ENCODE peak calls at places on chromosome 4, in six cellular contexts. M is HepG2, X is K562, F is GM12878, D is HCT116, L is H1. P is an unnamed sample.

GRCh38 chr4:150104401-150105027 is 26.3 kb downstream of the DCLK2 start:
- DNase-seq in X (no peak), L (no peak), D (no peak), F (no peak), M (no peak), P (no peak)

GRCh38 chr4:152052431-152053057 is 291.7 kb upstream of the GATB start:
- DNase-seq in F (no peak), L (no peak), X (no peak), M (no peak), D (no peak), P (no peak)

GRCh38 chr4:173091362-173091761 is 77.2 kb upstream of the GALNT7 start:
- DNase-seq in L (no peak), F (no peak), D (no peak), X (no peak), M (no peak), P (no peak)

GRCh38 chr4:54879576-54879975 is 221.8 kb downstream of the KIT start:
- DNase-seq in D (no peak), L (no peak), X (no peak), F (no peak), M (no peak), P (no peak)

GRCh38 chr4:188196134-188196735 is 57.0 kb downstream of the TRIML1 start:
- DNase-seq in L (no peak), D (no peak), F (no peak), X (no peak), M (no peak), P (no peak)

GRCh38 chr4:8002525-8003309 is 63.1 kb upstream of the AFAP1 start:
- DNase-seq in L (no peak), F (no peak), X (no peak), D (no peak), M (no peak), P (no peak)

GRCh38 chr4:7721984-7722551 is 217.6 kb downstream of the AFAP1 start:
- DNase-seq in X (peak; percentile 50), D (no peak), M (no peak), L (no peak), F (no peak), P (no peak)

GRCh38 chr4:111074523-111075114 is 451.7 kb upstream of the PITX2 start:
- DNase-seq in X (no peak), D (no peak), L (no peak), F (no peak), M (no peak), P (no peak)

GRCh38 chr4:120750152-120750525 is 172.4 kb downstream of the PRDM5 start:
- DNase-seq in M (no peak), D (no peak), X (no peak), L (no peak), F (no peak), P (no peak)

GRCh38 chr4:155339588-155339987 is 37.2 kb downstream of the MAP9 start:
- DNase-seq in L (no peak), F (no peak), X (no peak), D (no peak), M (peak; percentile 59), P (no peak)

GRCh38 chr4:86283341-86283740 is 76.5 kb downstream of the MAPK10 start:
- DNase-seq in F (no peak), M (no peak), L (no peak), D (no peak), X (no peak), P (no peak)

GRCh38 chr4:14787894-14788293 is 214.4 kb upstream of the CPEB2 start:
- DNase-seq in L (no peak), F (no peak), X (no peak), D (no peak), M (no peak), P (peak; percentile 23)

GRCh38 chr4:156252300-156253016 is 298.8 kb upstream of the CTSO start:
- DNase-seq in D (no peak), F (no peak), X (no peak), M (no peak), L (no peak), P (no peak)

GRCh38 chr4:37896206-37896605 is 5.3 kb downstream of the TBC1D1 start:
- DNase-seq in M (no peak), L (no peak), X (no peak), F (no peak), D (no peak), P (no peak)

GRCh38 chr4:107625503-107625902 is 94.5 kb downstream of the PAPSS1 start:
- DNase-seq in F (no peak), L (no peak), M (no peak), X (no peak), D (no peak), P (no peak)

GRCh38 chr4:170391066-170391754 is 301.5 kb upstream of the AADAT start:
- DNase-seq in F (no peak), L (no peak), X (no peak), M (no peak), D (no peak), P (no peak)

GRCh38 chr4:38572798-38573197 is 91.2 kb upstream of the KLF3 start:
- DNase-seq in D (no peak), X (no peak), F (no peak), L (no peak), M (no peak), P (no peak)

GRCh38 chr4:22515888-22516541 is at the start of gene ADGRA3:
- DNase-seq in F (no peak), X (peak; percentile 39), L (no peak), M (peak; percentile 56), D (no peak), P (no peak)
- TF ChIP-seq ZNF274 in F (no peak), X (no peak), L (no peak), M (peak; percentile 94), D (no peak), P (no peak)

DNA sequence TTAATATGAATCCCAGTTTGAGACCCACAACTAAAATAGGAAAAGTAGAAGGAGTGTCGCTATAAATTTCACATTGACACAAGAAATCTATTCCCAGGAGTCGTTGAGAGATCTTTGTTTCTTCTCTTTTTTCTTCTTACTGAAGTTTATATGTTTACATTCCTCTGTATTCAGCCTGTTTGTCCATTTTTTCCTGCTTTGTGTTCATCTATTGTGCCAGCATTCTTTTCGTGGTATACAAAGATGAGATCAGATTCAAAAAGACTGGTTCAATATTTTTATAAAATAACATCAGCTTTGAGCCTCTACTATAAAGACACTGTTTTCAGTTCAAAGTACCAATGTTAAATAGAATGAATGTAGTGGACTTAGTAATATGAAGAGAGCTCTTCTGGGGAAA is 95.4 kb upstream of the MYOZ2 start:
- DNase-seq in L (no peak), X (no peak), D (no peak), F (no peak), M (no peak), P (no peak)
- H3K4me3 ChIP-seq in L (no peak overlapping the region), X (no peak overlapping the region), D (no peak overlapping the region), F (no peak overlapping the region), M (no peak overlapping the region), P (no peak overlapping the region)

GRCh38 chr4:2484169-2484568 is 15.3 kb downstream of the RNF4 start:
- DNase-seq in X (no peak), F (no peak), L (no peak), M (no peak), D (no peak), P (no peak)

GRCh38 chr4:2482192-2482591 is 13.3 kb downstream of the RNF4 start:
- DNase-seq in M (no peak), F (no peak), X (no peak), D (no peak), L (no peak), P (no peak)

GRCh38 chr4:2483237-2483636 is 14.3 kb downstream of the RNF4 start:
- DNase-seq in D (no peak), L (no peak), F (no peak), M (no peak), X (no peak), P (no peak)

GRCh38 chr4:2480649-2481048 is 11.7 kb downstream of the RNF4 start:
- DNase-seq in X (no peak), D (no peak), M (no peak), L (no peak), F (no peak), P (no peak)

DNA sequence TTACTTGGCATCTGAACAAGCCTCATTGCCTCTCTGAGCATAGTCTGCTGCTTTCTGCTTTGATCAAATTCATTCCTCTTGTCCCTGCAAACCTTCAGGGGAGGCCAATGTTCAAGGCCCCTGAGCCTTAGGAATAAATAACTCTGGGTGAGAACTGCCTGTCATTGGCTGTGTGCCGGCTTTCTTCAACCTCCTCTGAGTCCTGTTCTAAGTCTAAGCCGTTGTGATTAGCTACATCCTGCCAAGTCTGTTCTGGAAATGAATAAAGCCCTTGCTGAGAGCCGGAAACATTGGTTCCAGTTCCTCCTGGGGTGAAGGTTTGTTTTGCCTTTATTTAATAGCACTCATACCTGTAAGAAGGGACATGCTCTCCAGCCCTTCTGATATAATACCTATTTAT is 13.8 kb downstream of the RNF4 start:
- DNase-seq in F (peak; percentile 67), X (no peak), L (no peak), D (no peak), M (peak; percentile 26), P (no peak)
- H3K4me1 ChIP-seq in F (peaks cover 75% of the 10 kb centered on the region), X (peaks cover 9% of the 10 kb centered on the region), L (peaks cover 11% of the 10 kb centered on the region), D (no peaks in the 10 kb centered on the region), M (peaks cover 57% of the 10 kb centered on the region), P (peaks cover 24% of the 10 kb centered on the region)

GRCh38 chr4:102500371-102501175 is 586 bp upstream of the NFKB1 start:
- DNase-seq in M (peak; percentile 24), F (no peak), L (no peak), D (no peak), X (peak; percentile 39), P (no peak)
- TF ChIP-seq ZNF274 in M (no peak), F (no peak), L (no peak), D (no peak), X (no peak), P (no peak)

GRCh38 chr4:88451205-88451604 is 5.7 kb upstream of the HERC5 start:
- DNase-seq in F (no peak), X (no peak), L (no peak), D (no peak), M (no peak), P (no peak)
- H3K4me3 ChIP-seq in F (no peak overlapping the region), X (no peak overlapping the region), L (no peak overlapping the region), D (no peak overlapping the region), M (no peak overlapping the region), P (no peak overlapping the region)

GRCh38 chr4:48340276-48340904 is 939 bp upstream of the SLAIN2 start:
- DNase-seq in L (no peak), M (no peak), X (peak; percentile 43), F (no peak), D (no peak), P (no peak)
- H3K4me1 ChIP-seq in L (peaks cover 13% of the 10 kb centered on the region), M (peaks cover 49% of the 10 kb centered on the region), X (peaks cover 42% of the 10 kb centered on the region), F (no peaks in the 10 kb centered on the region), D (peaks cover 18% of the 10 kb centered on the region), P (no peaks in the 10 kb centered on the region)

P was measured in NT2/D1.